ENCODE peak calls at places on chromosomes 3 and 15, in ten cellular contexts. N is K562, R is tibial nerve, T is GM23338, I is WTC11, G is right atrium auricular region, S is OCI-LY7, F is NB4, V is left lung, B is mucosa of descending colon. W is an unnamed sample.
A peak's percentile ranks its signal among the peaks of the same experiment; 100 is the strongest.

GRCh38 chr3:102444101-102444500 is 9.3 kb downstream of the ZPLD1 start:
- DNase-seq in N (no peak), R (no peak), T (no peak), I (no peak), G (no peak), S (no peak), F (no peak), V (no peak), B (no peak), W (no peak)

GRCh38 chr15:91694829-91695205 is 158.7 kb upstream of the SLCO3A1 start:
- DNase-seq in N (no peak), R (peak; percentile 83), T (no peak), I (no peak), G (peak; percentile 82), S (no peak), F (peak; percentile 25), V (no peak), B (peak; percentile 78), W (no peak)

GRCh38 chr3:129304141-129304540 is 25.5 kb downstream of the HMCES start:
- DNase-seq in N (no peak), R (no peak), T (no peak), I (no peak), G (no peak), S (no peak), F (no peak), V (no peak), B (no peak), W (no peak)

GRCh38 chr15:74042603-74043424 is 39.5 kb downstream of the GOLGA6A start:
- DNase-seq in N (peak; percentile 11), R (no peak), T (no peak), I (no peak), G (no peak), S (no peak), F (no peak), V (no peak), B (no peak), W (no peak)

GRCh38 chr3:94615275-94616065 is 552.6 kb downstream of the NSUN3 start:
- DNase-seq in N (no peak), R (no peak), T (no peak), I (no peak), G (no peak), S (no peak), F (no peak), V (no peak), B (no peak), W (no peak)

GRCh38 chr3:42698911-42699230 is 3.7 kb downstream of the HHATL start:
- DNase-seq in N (no peak), R (no peak), T (no peak), I (no peak), G (peak; percentile 53), S (no peak), F (peak; percentile 12), V (peak; percentile 54), B (no peak), W (no peak)

GRCh38 chr15:52378746-52379394 is 83.3 kb upstream of the MYO5C start:
- DNase-seq in N (no peak), R (no peak), T (no peak), I (no peak), G (no peak), S (no peak), F (no peak), V (no peak), B (no peak), W (no peak)

GRCh38 chr15:55526559-55527036 is 18.6 kb upstream of the DNAAF4 start:
- DNase-seq in N (peak; percentile 46), R (no peak), T (peak; percentile 87), I (no peak), G (no peak), S (peak; percentile 75), F (peak; percentile 72), V (no peak), B (peak; percentile 12), W (no peak)

GRCh38 chr3:42195879-42196330 is 70.1 kb downstream of the CCK start:
- DNase-seq in N (no peak), R (no peak), T (no peak), I (no peak), G (no peak), S (peak; percentile 73), F (no peak), V (no peak), B (no peak), W (no peak)

GRCh38 chr3:50238549-50239026 is 2.6 kb downstream of the GNAI2 start:
- DNase-seq in N (no peak), R (peak; percentile 72), T (no peak), I (no peak), G (peak; percentile 88), S (no peak), F (no peak), V (peak; percentile 94), B (peak; percentile 95), W (no peak)

GRCh38 chr3:20043398-20043797 is 3.2 kb downstream of the KAT2B start:
- DNase-seq in N (no peak), R (peak; percentile 79), T (no peak), I (no peak), G (peak; percentile 94), S (peak; percentile 68), F (no peak), V (no peak), B (peak; percentile 97), W (no peak)

GRCh38 chr3:56916697-56917336 is 115.1 kb upstream of the ARHGEF3 start:
- DNase-seq in N (no peak), R (no peak), T (no peak), I (no peak), G (no peak), S (peak; percentile 39), F (no peak), V (no peak), B (no peak), W (no peak)

GRCh38 chr3:56917337-56917697 is 115.6 kb upstream of the ARHGEF3 start:
- DNase-seq in N (no peak), R (no peak), T (no peak), I (no peak), G (no peak), S (peak; percentile 41), F (no peak), V (no peak), B (no peak), W (no peak)

GRCh38 chr3:56919797-56920195 is 118.0 kb upstream of the ARHGEF3 start:
- DNase-seq in N (no peak), R (no peak), T (no peak), I (no peak), G (no peak), S (no peak), F (no peak), V (no peak), B (no peak), W (no peak)

GRCh38 chr3:56917740-56918568 is 116.2 kb upstream of the ARHGEF3 start:
- DNase-seq in N (no peak), R (no peak), T (peak; percentile 38), I (no peak), G (no peak), S (peak; percentile 95), F (peak; percentile 52), V (no peak), B (peak; percentile 16), W (no peak)

DNA sequence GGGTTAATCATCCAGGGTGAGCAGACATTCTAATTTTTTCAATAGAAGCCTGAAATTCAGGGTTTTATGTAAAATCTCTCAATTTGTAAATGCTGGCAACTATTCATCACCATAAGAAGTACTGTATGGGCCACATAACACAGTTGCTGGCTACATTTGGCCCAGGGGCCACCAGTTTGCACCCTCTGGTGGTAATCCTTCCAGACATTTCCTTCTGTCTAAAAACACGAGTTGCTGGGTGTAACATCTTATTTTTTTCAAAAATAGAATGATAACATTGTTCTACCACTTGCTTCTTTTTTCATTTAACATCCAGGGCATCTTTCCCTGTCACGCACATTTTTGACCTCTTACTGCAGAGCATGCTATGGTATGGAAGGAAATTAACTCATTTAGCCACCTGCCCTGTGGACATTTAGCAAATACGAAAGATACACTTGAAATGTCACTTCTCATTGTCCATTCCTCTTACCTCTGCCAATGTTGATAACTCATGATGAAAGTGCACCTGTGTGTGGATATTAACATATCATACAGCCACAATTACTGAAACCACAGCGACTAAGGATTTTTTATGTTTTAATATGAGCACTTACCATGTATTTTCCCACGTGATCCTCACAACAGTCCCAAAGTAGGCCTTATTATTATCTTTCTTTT is 117.5 kb upstream of the ARHGEF3 start:
- DNase-seq in N (no peak), R (no peak), T (no peak), I (no peak), G (no peak), S (peak; percentile 56), F (no peak), V (no peak), B (no peak), W (no peak)
- TF ChIP-seq CTCF in N (no peak), R (no peak), T (peak; percentile 19), I (no peak), G (no peak), S (peak; percentile 64), F (no peak), V (no peak), B (no peak), W (no peak)

DNA sequence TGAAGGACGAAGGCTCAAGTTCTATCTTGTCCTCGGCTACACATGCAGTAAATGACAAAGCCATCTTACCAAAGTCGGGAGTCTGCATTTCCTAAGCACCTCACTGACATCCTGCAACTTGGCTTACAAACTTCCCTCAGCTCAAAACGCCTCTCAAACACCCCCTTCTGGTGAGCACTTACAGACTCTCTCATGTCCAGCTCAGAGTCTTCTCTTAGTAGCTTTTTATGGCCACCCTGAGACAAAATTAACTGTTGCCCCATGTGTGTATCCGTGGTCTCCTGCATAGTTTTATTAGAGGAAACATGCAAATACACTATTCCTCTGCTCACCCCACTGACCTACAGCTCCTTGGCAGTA is 819.7 kb downstream of the FHIT start:
- DNase-seq in N (peak; percentile 5), R (no peak), T (peak; percentile 78), I (peak; percentile 17), G (no peak), S (no peak), F (peak; percentile 11), V (no peak), B (no peak), W (no peak)
- TF ChIP-seq CTCF in N (peak; percentile 45), R (no peak), T (peak; percentile 69), I (no peak), G (peak; percentile 41), S (peak; percentile 17), F (no peak), V (no peak), B (no peak), W (peak; percentile 41)

GRCh38 chr3:144636833-144637232 is 665.2 kb downstream of the DIPK2A start:
- DNase-seq in N (no peak), R (no peak), T (peak; percentile 66), I (peak; percentile 20), G (no peak), S (no peak), F (no peak), V (no peak), B (no peak), W (no peak)
- TF ChIP-seq CTCF in N (no peak), R (no peak), T (peak; percentile 42), I (no peak), G (no peak), S (no peak), F (no peak), V (no peak), B (no peak), W (peak; percentile 25)

GRCh38 chr15:47496343-47497185 is 220.7 kb upstream of the SEMA6D start:
- DNase-seq in N (no peak), R (no peak), T (peak; percentile 14), I (no peak), G (no peak), S (no peak), F (no peak), V (no peak), B (no peak), W (no peak)
- TF ChIP-seq CTCF in N (no peak), R (no peak), T (no peak), I (no peak), G (peak; percentile 10), S (no peak), F (no peak), V (no peak), B (no peak), W (peak; percentile 38)